ENCODE peak calls at places on chromosomes 16 and 17, in five cellular contexts. One of them, this sample, is unnamed.

GRCh38 chr16:29009050-29009837 is 24.4 kb downstream of the LAT start:
- DNase-seq in stimulated activated CD4-positive, alpha-beta T cell treated with anti-CD3 and anti-CD28 coated beads, Interleukin-4, amount 100 ng/mL, for 24 hours: no peak
- DNase-seq in cardiac septum: no peak
- DNase-seq in cardiac muscle cell: no peak
- DNase-seq in fibroblast of mammary gland: no peak
- DNase-seq in this sample: no peak

GRCh38 chr17:76568771-76569170 is 16.9 kb downstream of the ST6GALNAC2 start:
- DNase-seq in stimulated activated CD4-positive, alpha-beta T cell treated with anti-CD3 and anti-CD28 coated beads, Interleukin-4, amount 100 ng/mL, for 24 hours: no peak
- DNase-seq in cardiac septum: no peak
- DNase-seq in cardiac muscle cell: no peak
- DNase-seq in fibroblast of mammary gland: no peak
- DNase-seq in this sample: no peak

GRCh38 chr16:87108941-87109340 is 208.3 kb downstream of the C16orf95 start:
- DNase-seq in stimulated activated CD4-positive, alpha-beta T cell treated with anti-CD3 and anti-CD28 coated beads, Interleukin-4, amount 100 ng/mL, for 24 hours: no peak
- DNase-seq in cardiac septum: no peak
- DNase-seq in cardiac muscle cell: no peak
- DNase-seq in fibroblast of mammary gland: no peak
- DNase-seq in this sample: no peak

GRCh38 chr16:70689970-70690905 is 4.4 kb upstream of the MTSS2 start:
- DNase-seq in stimulated activated CD4-positive, alpha-beta T cell treated with anti-CD3 and anti-CD28 coated beads, Interleukin-4, amount 100 ng/mL, for 24 hours: no peak
- DNase-seq in cardiac septum: no peak
- DNase-seq in cardiac muscle cell: no peak
- DNase-seq in fibroblast of mammary gland: no peak
- DNase-seq in this sample: no peak

GRCh38 chr17:50476545-50477315 is 1.9 kb upstream of the RSAD1 start:
- DNase-seq in stimulated activated CD4-positive, alpha-beta T cell treated with anti-CD3 and anti-CD28 coated beads, Interleukin-4, amount 100 ng/mL, for 24 hours: no peak
- DNase-seq in cardiac septum: no peak
- DNase-seq in cardiac muscle cell: no peak
- DNase-seq in fibroblast of mammary gland: no peak
- DNase-seq in this sample: no peak

GRCh38 chr16:85515830-85516397 is 97.2 kb upstream of the GSE1 start:
- DNase-seq in stimulated activated CD4-positive, alpha-beta T cell treated with anti-CD3 and anti-CD28 coated beads, Interleukin-4, amount 100 ng/mL, for 24 hours: no peak
- DNase-seq in cardiac septum: no peak
- DNase-seq in cardiac muscle cell: no peak
- DNase-seq in fibroblast of mammary gland: no peak
- DNase-seq in this sample: no peak

GRCh38 chr17:39730095-39730921 is at the start of gene MIEN1:
- DNase-seq in stimulated activated CD4-positive, alpha-beta T cell treated with anti-CD3 and anti-CD28 coated beads, Interleukin-4, amount 100 ng/mL, for 24 hours: peak
- DNase-seq in cardiac septum: peak
- DNase-seq in cardiac muscle cell: peak
- DNase-seq in fibroblast of mammary gland: peak
- DNase-seq in this sample: peak

GRCh38 chr17:48002208-48002919 is 31.5 kb downstream of the CDK5RAP3 start:
- DNase-seq in stimulated activated CD4-positive, alpha-beta T cell treated with anti-CD3 and anti-CD28 coated beads, Interleukin-4, amount 100 ng/mL, for 24 hours: no peak
- DNase-seq in cardiac septum: no peak
- DNase-seq in cardiac muscle cell: peak
- DNase-seq in fibroblast of mammary gland: peak
- DNase-seq in this sample: no peak

GRCh38 chr17:28902819-28903545 is at the start of gene DHRS13:
- DNase-seq in stimulated activated CD4-positive, alpha-beta T cell treated with anti-CD3 and anti-CD28 coated beads, Interleukin-4, amount 100 ng/mL, for 24 hours: peak
- DNase-seq in cardiac septum: peak
- DNase-seq in cardiac muscle cell: peak
- DNase-seq in fibroblast of mammary gland: peak
- DNase-seq in this sample: peak

GRCh38 chr16:71895679-71896385 is 501 bp downstream of the IST1 start:
- DNase-seq in stimulated activated CD4-positive, alpha-beta T cell treated with anti-CD3 and anti-CD28 coated beads, Interleukin-4, amount 100 ng/mL, for 24 hours: no peak
- DNase-seq in cardiac septum: peak
- DNase-seq in cardiac muscle cell: peak
- DNase-seq in fibroblast of mammary gland: peak
- DNase-seq in this sample: peak

GRCh38 chr17:28812980-28813377 is 29.6 kb downstream of the FAM222B start:
- DNase-seq in stimulated activated CD4-positive, alpha-beta T cell treated with anti-CD3 and anti-CD28 coated beads, Interleukin-4, amount 100 ng/mL, for 24 hours: no peak
- DNase-seq in cardiac septum: no peak
- DNase-seq in cardiac muscle cell: no peak
- DNase-seq in fibroblast of mammary gland: peak
- DNase-seq in this sample: no peak

GRCh38 chr17:78338860-78339259 is 21.0 kb downstream of the SOCS3 start:
- DNase-seq in stimulated activated CD4-positive, alpha-beta T cell treated with anti-CD3 and anti-CD28 coated beads, Interleukin-4, amount 100 ng/mL, for 24 hours: no peak
- DNase-seq in cardiac septum: no peak
- DNase-seq in cardiac muscle cell: no peak
- DNase-seq in fibroblast of mammary gland: no peak
- DNase-seq in this sample: no peak

GRCh38 chr16:85556456-85557082 is 56.6 kb upstream of the GSE1 start:
- DNase-seq in stimulated activated CD4-positive, alpha-beta T cell treated with anti-CD3 and anti-CD28 coated beads, Interleukin-4, amount 100 ng/mL, for 24 hours: peak
- DNase-seq in cardiac septum: peak
- DNase-seq in cardiac muscle cell: peak
- DNase-seq in fibroblast of mammary gland: no peak
- DNase-seq in this sample: no peak